ENCODE peak calls at places on chromosomes 6 and 20, in nine cellular contexts. X is ascending aorta; O is CD4-positive, alpha-beta memory T cell; A is mammary epithelial cell; E is tibial nerve; B is CD8-positive, alpha-beta T cell; M is breast epithelium; N is thyroid gland; T is brain microvascular endothelial cell. R is an unnamed sample.

GRCh38 chr6:47097092-47097945 is 55.2 kb upstream of the ADGRF1 start:
- DNase-seq in X (no peak), O (no peak), A (peak), E (peak), B (no peak), M (peak), N (peak), T (peak), R (peak)

GRCh38 chr6:113855500-113856010 is 1.6 kb upstream of the MARCKS start:
- DNase-seq in X (no peak), O (peak), A (peak), E (peak), B (no peak), M (no peak), N (peak), T (no peak), R (peak)

GRCh38 chr6:131250121-131250520 is 114.9 kb downstream of the AKAP7 start:
- DNase-seq in X (no peak), O (no peak), A (peak), E (peak), B (no peak), M (no peak), N (peak), T (peak), R (peak)

GRCh38 chr6:92779758-92780157 is 639.6 kb downstream of the EPHA7 start:
- DNase-seq in X (no peak), O (no peak), A (peak), E (peak), B (no peak), M (no peak), N (peak), T (peak), R (peak)

GRCh38 chr6:149212202-149212601 is 105.3 kb upstream of the TAB2 start:
- DNase-seq in X (no peak), O (no peak), A (no peak), E (no peak), B (no peak), M (no peak), N (no peak), T (no peak), R (no peak)

GRCh38 chr6:11586574-11586973 is 49.0 kb downstream of the TMEM170B start:
- DNase-seq in X (no peak), O (no peak), A (peak), E (no peak), B (no peak), M (no peak), N (no peak), T (peak), R (no peak)

GRCh38 chr6:170022827-170023619 is 267.9 kb downstream of the DLL1 start:
- DNase-seq in X (no peak), O (no peak), A (no peak), E (no peak), B (no peak), M (no peak), N (no peak), T (no peak), R (no peak)

GRCh38 chr6:7909323-7910276 is 988 bp downstream of the TXNDC5 start:
- DNase-seq in X (no peak), O (peak), A (peak), E (no peak), B (no peak), M (no peak), N (peak), T (peak), R (peak)

GRCh38 chr20:13492001-13492480 is 146.7 kb downstream of the TASP1 start:
- DNase-seq in X (no peak), O (no peak), A (peak), E (peak), B (no peak), M (peak), N (peak), T (peak), R (no peak)

GRCh38 chr6:76866091-76866490 is 597.2 kb downstream of the HTR1B start:
- DNase-seq in X (no peak), O (no peak), A (no peak), E (no peak), B (no peak), M (no peak), N (no peak), T (no peak), R (no peak)

GRCh38 chr6:54050750-54051149 is 60.5 kb upstream of the MLIP start:
- DNase-seq in X (no peak), O (no peak), A (no peak), E (no peak), B (no peak), M (no peak), N (no peak), T (no peak), R (no peak)

GRCh38 chr20:59937150-59937549 is 3.0 kb downstream of the PPP1R3D start:
- DNase-seq in X (no peak), O (no peak), A (no peak), E (no peak), B (no peak), M (no peak), N (no peak), T (no peak), R (no peak)

GRCh38 chr6:11083956-11084355 is 9.7 kb upstream of the SMIM13 start:
- DNase-seq in X (no peak), O (no peak), A (no peak), E (no peak), B (no peak), M (no peak), N (no peak), T (no peak), R (no peak)

GRCh38 chr6:84773431-84774173 is 9.2 kb upstream of the TBX18 start:
- DNase-seq in X (no peak), O (no peak), A (peak), E (peak), B (no peak), M (no peak), N (no peak), T (peak), R (peak)

GRCh38 chr6:108544586-108544985 is 16.1 kb upstream of the FOXO3 start:
- DNase-seq in X (no peak), O (no peak), A (no peak), E (no peak), B (no peak), M (no peak), N (no peak), T (no peak), R (no peak)

GRCh38 chr20:25477156-25477882 is 69.8 kb downstream of the GINS1 start:
- DNase-seq in X (no peak), O (no peak), A (no peak), E (no peak), B (no peak), M (no peak), N (no peak), T (no peak), R (no peak)
- H3K27ac ChIP-seq in X (no peak), O (no peak), A (no peak), E (no peak), B (no peak), M (no peak), N (no peak), T (no peak), R (no peak)

DNA sequence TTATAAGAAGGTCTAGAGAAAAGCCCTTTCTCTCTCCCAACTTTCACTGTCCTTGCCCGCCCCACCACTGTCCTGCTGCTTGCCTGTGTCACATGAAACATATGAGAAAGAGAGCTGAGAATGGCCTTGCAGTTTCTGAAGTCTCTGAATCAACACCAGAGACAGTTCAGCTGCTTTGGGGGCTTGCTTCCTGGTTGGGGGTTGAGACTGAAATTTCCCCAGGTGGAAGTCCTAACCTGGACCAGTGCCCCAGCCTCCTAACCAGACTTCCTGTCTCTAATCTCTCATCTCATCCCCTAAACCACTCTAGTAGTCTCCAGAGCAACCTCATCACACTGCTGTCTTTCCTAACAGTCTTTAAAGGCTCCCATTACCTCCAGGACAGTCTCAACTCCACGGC is 10.7 kb downstream of the TRAM2 start:
- DNase-seq in X (no peak), O (no peak), A (no peak), E (no peak), B (no peak), M (no peak), N (no peak), T (no peak), R (no peak)
- H3K27ac ChIP-seq in X (peak), O (no peak), A (peak), E (peak), B (no peak), M (peak), N (no peak), T (peak), R (peak)

DNA sequence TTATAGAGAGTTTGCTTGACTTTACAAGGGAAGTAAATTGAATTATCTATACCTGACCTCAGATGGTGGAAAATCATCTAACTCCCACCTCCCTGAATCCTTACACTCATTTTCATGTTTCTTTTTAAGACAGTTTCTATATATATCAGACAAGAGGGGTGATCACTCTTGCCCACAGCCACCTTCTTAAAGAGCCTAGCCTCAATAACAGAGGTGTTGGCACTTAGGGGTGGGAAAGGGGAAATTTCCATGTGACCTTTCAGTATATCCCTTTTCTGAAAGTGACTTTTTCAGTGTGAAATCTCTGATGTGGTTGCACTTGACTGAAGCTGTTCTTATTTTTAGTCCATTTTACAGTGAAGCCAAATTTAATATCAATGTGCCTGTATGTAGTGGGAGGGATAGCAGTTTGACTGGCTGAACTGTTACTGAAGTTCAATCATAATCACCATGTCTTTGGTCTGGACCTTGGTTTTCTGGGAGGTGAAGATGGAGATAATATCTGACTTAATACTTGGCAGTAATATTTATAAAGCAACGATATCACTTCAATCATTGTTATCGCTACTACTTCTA is 141.3 kb downstream of the MAP3K7 start:
- DNase-seq in X (no peak), O (no peak), A (no peak), E (no peak), B (no peak), M (no peak), N (no peak), T (no peak), R (no peak)
- H3K27ac ChIP-seq in X (no peak), O (no peak), A (no peak), E (no peak), B (no peak), M (no peak), N (no peak), T (no peak), R (no peak)

GRCh38 chr6:124674042-124674441 is 288.2 kb upstream of the RNF217 start:
- DNase-seq in X (no peak), O (no peak), A (no peak), E (no peak), B (no peak), M (no peak), N (no peak), T (no peak), R (no peak)
- H3K27ac ChIP-seq in X (no peak), O (no peak), A (no peak), E (no peak), B (no peak), M (no peak), N (no peak), T (no peak), R (no peak)

R was measured in lower lobe of right lung.